ENCODE peak calls at places on chromosome 1, in ten cellular contexts. V, M, S, K, J, F, T, P, L and H are unnamed samples.

GRCh38 chr1:209505044-209505443 is 78.5 kb upstream of the CAMK1G start:
- DNase-seq in L (no peak), M (no peak), T (no peak), V (no peak), J (no peak), S (no peak), K (no peak), P (no peak), F (no peak), H (no peak)

GRCh38 chr1:78157162-78157561 is 111.4 kb downstream of the GIPC2 start:
- DNase-seq in F (no peak), S (no peak), T (no peak), K (no peak), L (no peak), V (no peak), J (no peak), M (no peak), P (no peak), H (no peak)

GRCh38 chr1:171576144-171576543 is 45.9 kb upstream of the MYOCOS start:
- DNase-seq in V (no peak), P (no peak), K (no peak), T (no peak), L (no peak), F (no peak), J (no peak), S (no peak), M (no peak), H (no peak)

GRCh38 chr1:37792943-37793686 is 532 bp upstream of the MANEAL start:
- DNase-seq in M (no peak), T (no peak), S (no peak), P (no peak), J (no peak), L (no peak), V (no peak), K (no peak), F (no peak), H (no peak)

GRCh38 chr1:59013276-59013927 is 229.6 kb upstream of the JUN start:
- DNase-seq in M (no peak), J (peak; percentile 30), P (peak; percentile 30), K (peak; percentile 48), F (no peak), V (no peak), L (no peak), T (no peak), S (no peak), H (no peak)

GRCh38 chr1:239253032-239253431 is 133.3 kb upstream of the CHRM3 start:
- DNase-seq in M (no peak), P (no peak), T (no peak), L (no peak), K (no peak), F (no peak), V (no peak), S (no peak), J (no peak), H (no peak)

GRCh38 chr1:100038401-100039306 is 68.9 kb downstream of the SLC35A3 start:
- DNase-seq in S (peak; percentile 63), P (peak; percentile 66), K (peak; percentile 53), L (peak; percentile 57), M (peak; percentile 54), F (peak; percentile 69), J (peak; percentile 53), T (peak; percentile 71), V (no peak), H (peak; percentile 81)

GRCh38 chr1:2108213-2108876 is 58.1 kb downstream of the PRKCZ start:
- DNase-seq in F (no peak), K (no peak), L (no peak), P (no peak), J (peak; percentile 15), S (no peak), T (no peak), V (peak; percentile 55), M (no peak), H (peak; percentile 25)

GRCh38 chr1:64933296-64934070 is 32.9 kb downstream of the JAK1 start:
- DNase-seq in F (no peak), P (no peak), T (no peak), K (no peak), S (no peak), J (no peak), L (no peak), M (no peak), V (no peak), H (no peak)

GRCh38 chr1:183953031-183953430 is 84.5 kb downstream of the COLGALT2 start:
- DNase-seq in P (no peak), L (no peak), S (no peak), T (no peak), M (no peak), V (no peak), J (no peak), F (no peak), K (no peak), H (no peak)

GRCh38 chr1:166378805-166379204 is 212.0 kb upstream of the FAM78B start:
- DNase-seq in M (no peak), V (no peak), F (no peak), L (no peak), S (no peak), K (no peak), P (no peak), J (no peak), T (no peak), H (no peak)

GRCh38 chr1:210683403-210684047 is 354.8 kb downstream of the HHAT start:
- DNase-seq in J (no peak), F (no peak), P (no peak), L (no peak), S (no peak), T (no peak), V (no peak), M (no peak), K (no peak), H (no peak)

GRCh38 chr1:89312572-89312971 is 39.9 kb upstream of the GBP5 start:
- DNase-seq in T (no peak), S (no peak), K (no peak), J (no peak), V (no peak), F (no peak), L (no peak), P (no peak), M (no peak), H (no peak)